ENCODE peak calls at places on chromosomes 2 and 18, in eight cellular contexts. K is T-helper 1 cell; L is left cardiac atrium; N is GM06990; Y is cardiac muscle cell; X is nephron progenitor cell; E is effector CD4-positive, alpha-beta T cell; B is neuronal stem cell. J is an unnamed sample.

GRCh38 chr2:191382801-191383200 is 137.6 kb downstream of the MYO1B start:
- DNase-seq in L (no peak), E (no peak), N (no peak), Y (peak), B (no peak), K (no peak), X (no peak), J (no peak)

GRCh38 chr2:126700073-126700581 is 44.2 kb downstream of the GYPC start:
- DNase-seq in E (no peak), N (no peak), B (no peak), X (no peak), K (no peak), Y (peak), L (no peak), J (no peak)

GRCh38 chr2:39743170-39743851 is 35.7 kb downstream of the THUMPD2 start:
- DNase-seq in X (no peak), Y (peak), L (no peak), N (no peak), B (no peak), K (no peak), E (no peak), J (no peak)

GRCh38 chr2:103781401-103781800 is 1019.6 kb downstream of the TMEM182 start:
- DNase-seq in K (no peak), X (no peak), Y (no peak), B (peak), N (no peak), L (no peak), E (no peak), J (no peak)

GRCh38 chr2:21270083-21270491 is 146.3 kb downstream of the TDRD15 start:
- DNase-seq in N (no peak), Y (no peak), E (no peak), K (no peak), B (peak), L (no peak), X (no peak), J (no peak)

GRCh38 chr2:29015701-29016470 is 34.8 kb downstream of the TOGARAM2 start:
- DNase-seq in L (peak), X (no peak), N (no peak), B (no peak), E (no peak), K (no peak), Y (peak), J (no peak)

GRCh38 chr2:165840333-165840958 is 46.4 kb upstream of the GALNT3 start:
- DNase-seq in L (no peak), K (no peak), X (no peak), B (no peak), N (no peak), Y (no peak), E (no peak), J (no peak)

GRCh38 chr2:113965644-113966043 is 75.8 kb downstream of the ACTR3 start:
- DNase-seq in X (peak), Y (peak), B (peak), N (no peak), K (no peak), L (no peak), E (peak), J (no peak)

GRCh38 chr2:18505703-18506341 is 54.6 kb downstream of the RDH14 start:
- DNase-seq in B (no peak), Y (no peak), K (no peak), E (no peak), X (no peak), L (no peak), N (no peak), J (no peak)

GRCh38 chr2:111251711-111252110 is 131.0 kb downstream of the BCL2L11 start:
- DNase-seq in N (no peak), Y (no peak), K (no peak), E (no peak), X (no peak), L (no peak), B (no peak), J (no peak)

GRCh38 chr2:20604957-20605381 is 45.9 kb downstream of the HS1BP3 start:
- DNase-seq in L (peak), N (no peak), X (no peak), B (no peak), Y (peak), E (no peak), K (no peak), J (no peak)

GRCh38 chr2:206840999-206841398 is 75.6 kb downstream of the FASTKD2 start:
- DNase-seq in L (no peak), E (no peak), B (no peak), N (no peak), K (no peak), Y (no peak), X (no peak), J (no peak)

GRCh38 chr2:113285816-113286215 is 7.1 kb upstream of the PAX8 start:
- DNase-seq in L (no peak), K (no peak), N (no peak), X (no peak), Y (no peak), E (no peak), B (no peak), J (no peak)

GRCh38 chr2:98825858-98826257 is 94.9 kb upstream of the MGAT4A start:
- DNase-seq in E (no peak), X (no peak), N (no peak), Y (no peak), K (no peak), B (no peak), L (no peak), J (no peak)

GRCh38 chr18:58386780-58387179 is 242.1 kb downstream of the ALPK2 start:
- DNase-seq in B (no peak), Y (no peak), N (no peak), L (no peak), X (no peak), E (no peak), K (no peak), J (no peak)

GRCh38 chr18:26656944-26657536 is 108.7 kb upstream of the KCTD1 start:
- DNase-seq in K (no peak), L (peak), B (peak), N (peak), Y (peak), X (peak), E (no peak), J (no peak)

GRCh38 chr18:361941-362913 is 94.4 kb upstream of the THOC1 start:
- DNase-seq in B (no peak), E (no peak), Y (peak), N (no peak), L (peak), K (no peak), X (peak), J (no peak)

GRCh38 chr2:239881561-239882320 is 143.4 kb downstream of the NDUFA10 start:
- DNase-seq in K (no peak), N (no peak), X (no peak), L (peak), Y (peak), E (no peak), B (no peak), J (no peak)

GRCh38 chr2:109222825-109223471 is 93.9 kb downstream of the SH3RF3 start:
- DNase-seq in B (no peak), K (no peak), Y (no peak), X (no peak), E (no peak), N (no peak), L (no peak), J (no peak)

GRCh38 chr2:241148239-241148638 is 1.0 kb downstream of the PASK start:
- DNase-seq in B (no peak), X (no peak), N (no peak), K (no peak), E (no peak), Y (no peak), L (no peak), J (no peak)

GRCh38 chr2:43894743-43895142 is 56.0 kb downstream of the ABCG8 start:
- DNase-seq in Y (no peak), B (no peak), N (no peak), E (no peak), X (no peak), K (no peak), L (no peak), J (no peak)

GRCh38 chr2:239830718-239831271 is 194.3 kb downstream of the NDUFA10 start:
- DNase-seq in K (no peak), B (no peak), L (no peak), N (no peak), X (no peak), Y (no peak), E (no peak), J (no peak)

GRCh38 chr2:233023761-233024410 is 8.6 kb upstream of the NEU2 start:
- DNase-seq in X (no peak), N (no peak), Y (no peak), B (no peak), K (no peak), E (no peak), L (no peak), J (no peak)

GRCh38 chr2:158729873-158730620 is 65.1 kb upstream of the DAPL1 start:
- DNase-seq in E (no peak), K (no peak), L (no peak), B (no peak), X (peak), Y (no peak), N (no peak), J (no peak)

GRCh38 chr2:172551266-172551665 is 4.6 kb upstream of the PDK1 start:
- DNase-seq in X (no peak), E (no peak), K (no peak), N (no peak), L (no peak), Y (peak), B (no peak), J (no peak)

GRCh38 chr18:12531747-12532146 is 124.0 kb downstream of the PRELID3A start:
- DNase-seq in K (no peak), X (no peak), N (no peak), B (no peak), L (no peak), Y (no peak), E (no peak), J (no peak)

GRCh38 chr2:85135066-85135914 is 2.1 kb downstream of the TCF7L1 start:
- DNase-seq in B (peak), X (peak), K (no peak), N (no peak), L (peak), E (no peak), Y (no peak), J (no peak)

GRCh38 chr18:23401400-23402347 is 51.4 kb upstream of the RIOK3 start:
- DNase-seq in E (no peak), X (peak), K (no peak), Y (peak), L (peak), N (no peak), B (peak), J (peak)

GRCh38 chr2:165877565-165878550 is 75.7 kb downstream of the TTC21B start:
- DNase-seq in E (no peak), K (no peak), L (no peak), X (no peak), N (peak), B (no peak), Y (peak), J (no peak)

GRCh38 chr18:5900249-5900648 is 4.9 kb upstream of the TMEM200C start:
- DNase-seq in X (no peak), E (no peak), B (no peak), L (no peak), K (no peak), Y (no peak), N (no peak), J (no peak)

GRCh38 chr18:78510636-78511035 is 469.0 kb upstream of the SALL3 start:
- DNase-seq in X (no peak), K (no peak), Y (no peak), B (no peak), E (no peak), L (no peak), N (no peak), J (no peak)

GRCh38 chr2:28080911-28081310 is 190.4 kb downstream of the BABAM2 start:
- DNase-seq in N (no peak), E (no peak), X (no peak), K (no peak), L (no peak), B (no peak), Y (peak), J (no peak)

GRCh38 chr2:142716463-142717242 is 160.8 kb upstream of the KYNU start:
- DNase-seq in X (peak), Y (peak), N (no peak), L (no peak), E (no peak), B (peak), K (no peak), J (no peak)